ENCODE peak calls at places on chromosomes 5 and 9, in eight cellular contexts. E, L, V, O, B, Y, G and A are unnamed samples.

GRCh38 chr5:90911169-90911568 is 352.6 kb downstream of the ADGRV1 start:
- DNase-seq in E (no peak), L (no peak), V (no peak), O (no peak), B (no peak), Y (no peak), G (no peak), A (no peak)

GRCh38 chr9:90960941-90961340 is 159.3 kb downstream of the SYK start:
- DNase-seq in E (no peak), L (no peak), V (no peak), O (no peak), B (no peak), Y (no peak), G (no peak), A (no peak)

GRCh38 chr9:81028504-81028903 is 660.8 kb downstream of the TLE1 start:
- DNase-seq in E (no peak), L (peak; percentile 74), V (peak; percentile 92), O (peak; percentile 87), B (peak; percentile 98), Y (no peak), G (no peak), A (peak; percentile 73)

GRCh38 chr9:33164138-33164809 is 2.9 kb downstream of the B4GALT1 start:
- DNase-seq in E (no peak), L (no peak), V (no peak), O (no peak), B (no peak), Y (no peak), G (no peak), A (no peak)

GRCh38 chr9:109555215-109555614 is 57.1 kb upstream of the PTPN3 start:
- DNase-seq in E (no peak), L (no peak), V (no peak), O (no peak), B (no peak), Y (no peak), G (no peak), A (no peak)

GRCh38 chr5:154380263-154380662 is 65.5 kb upstream of the SAP30L start:
- DNase-seq in E (no peak), L (no peak), V (no peak), O (no peak), B (no peak), Y (no peak), G (no peak), A (no peak)

GRCh38 chr5:1018596-1018995 is 10.0 kb downstream of the NKD2 start:
- DNase-seq in E (no peak), L (no peak), V (no peak), O (no peak), B (no peak), Y (no peak), G (no peak), A (no peak)

GRCh38 chr5:40680741-40681350 is 1.1 kb downstream of the PTGER4 start:
- DNase-seq in E (peak; percentile 35), L (no peak), V (peak; percentile 41), O (peak; percentile 61), B (peak; percentile 40), Y (no peak), G (no peak), A (peak; percentile 62)

GRCh38 chr5:83715316-83716060 is 5.2 kb downstream of the HAPLN1 start:
- DNase-seq in E (no peak), L (no peak), V (no peak), O (no peak), B (no peak), Y (no peak), G (no peak), A (no peak)

GRCh38 chr5:14728109-14728938 is 63.8 kb downstream of the OTULIN start:
- DNase-seq in E (peak; percentile 21), L (no peak), V (no peak), O (no peak), B (no peak), Y (peak; percentile 29), G (no peak), A (peak; percentile 27)

GRCh38 chr5:32217886-32218396 is 43.8 kb upstream of the GOLPH3 start:
- DNase-seq in E (no peak), L (no peak), V (no peak), O (peak; percentile 36), B (no peak), Y (no peak), G (peak; percentile 29), A (peak; percentile 29)

GRCh38 chr5:57209316-57210040 is 35.6 kb downstream of the GPBP1 start:
- DNase-seq in E (no peak), L (no peak), V (no peak), O (peak; percentile 20), B (peak; percentile 28), Y (no peak), G (no peak), A (no peak)

GRCh38 chr5:60332244-60333018 is 367.5 kb downstream of the DEPDC1B start:
- DNase-seq in E (no peak), L (no peak), V (peak; percentile 38), O (peak; percentile 8), B (peak; percentile 88), Y (no peak), G (no peak), A (no peak)

GRCh38 chr5:159965031-159965837 is 43.7 kb upstream of the TTC1 start:
- DNase-seq in E (peak; percentile 78), L (no peak), V (peak; percentile 46), O (peak; percentile 67), B (peak; percentile 77), Y (no peak), G (no peak), A (peak; percentile 60)

GRCh38 chr5:141382469-141383294 is at the start of gene PCDHGA7:
- DNase-seq in E (no peak), L (no peak), V (peak; percentile 32), O (peak; percentile 54), B (peak; percentile 63), Y (no peak), G (no peak), A (peak; percentile 53)

GRCh38 chr5:107257885-107258520 is 412.7 kb downstream of the EFNA5 start:
- DNase-seq in E (no peak), L (no peak), V (no peak), O (no peak), B (no peak), Y (no peak), G (no peak), A (no peak)

GRCh38 chr5:134511796-134512660 is 13.4 kb upstream of the JADE2 start:
- DNase-seq in E (peak; percentile 31), L (no peak), V (peak; percentile 40), O (peak; percentile 88), B (peak; percentile 57), Y (no peak), G (no peak), A (no peak)

GRCh38 chr9:757246-757881 is 84.1 kb upstream of the DMRT1 start:
- DNase-seq in E (peak; percentile 8), L (peak; percentile 15), V (peak; percentile 52), O (peak; percentile 75), B (peak; percentile 68), Y (no peak), G (peak; percentile 14), A (peak; percentile 84)

GRCh38 chr5:139752506-139753350 is 42.9 kb upstream of the PSD2 start:
- DNase-seq in E (no peak), L (no peak), V (peak; percentile 43), O (no peak), B (no peak), Y (no peak), G (peak; percentile 20), A (no peak)

GRCh38 chr9:5799314-5799713 is 33.6 kb downstream of the ERMP1 start:
- DNase-seq in E (no peak), L (peak; percentile 18), V (peak; percentile 27), O (peak; percentile 74), B (peak; percentile 49), Y (peak; percentile 27), G (peak; percentile 25), A (peak; percentile 80)

GRCh38 chr5:72602696-72603685 is 95.8 kb upstream of the ZNF366 start:
- DNase-seq in E (no peak), L (no peak), V (no peak), O (no peak), B (peak; percentile 38), Y (no peak), G (no peak), A (peak; percentile 19)

GRCh38 chr9:86507119-86507731 is 153.0 kb upstream of the TUT7 start:
- DNase-seq in E (no peak), L (no peak), V (no peak), O (peak; percentile 4), B (no peak), Y (no peak), G (no peak), A (no peak)